ENCODE peak calls at places on chromosomes 4 and X, in seven cellular contexts. K is fibroblast of mammary gland, I is suprapubic skin, E is SK-N-SH, W is mucosa of descending colon, O is heart left ventricle, N is cardiac fibroblast. Q is an unnamed sample.

GRCh38 chr4:2852481-2852881 is 8.8 kb downstream of the ADD1 start:
- DNase-seq in K (no peak), I (no peak), E (no peak), W (no peak), O (peak; percentile 67), N (peak; percentile 60), Q (no peak)

GRCh38 chrX:129980043-129980442 is 2.4 kb upstream of the BCORL1 start:
- DNase-seq in K (no peak), I (no peak), E (peak; percentile 65), W (peak; percentile 57), O (peak; percentile 37), N (no peak), Q (no peak)

GRCh38 chrX:107205770-107206696 is at the start of the genes DNAAF6 and NUP62CL:
- DNase-seq in K (peak; percentile 7), I (peak; percentile 77), E (peak; percentile 77), W (peak; percentile 70), O (peak; percentile 36), N (peak; percentile 10), Q (peak; percentile 24)

GRCh38 chr4:67674098-67674497 is 26.9 kb downstream of the UBA6 start:
- DNase-seq in K (no peak), I (no peak), E (no peak), W (no peak), O (no peak), N (no peak), Q (no peak)

GRCh38 chr4:2932951-2933565 is 30.1 kb downstream of the NOP14 start:
- DNase-seq in K (no peak), I (peak; percentile 80), E (peak; percentile 72), W (peak; percentile 42), O (no peak), N (no peak), Q (no peak)

GRCh38 chr4:183471960-183472708 is 27.7 kb downstream of the CDKN2AIP start:
- DNase-seq in K (peak; percentile 67), I (peak; percentile 94), E (peak; percentile 83), W (peak; percentile 81), O (peak; percentile 83), N (peak; percentile 84), Q (peak; percentile 1)

GRCh38 chrX:1754077-1754476 is 139.2 kb downstream of the ASMT start:
- DNase-seq in K (no peak), I (no peak), E (no peak), W (no peak), O (no peak), N (peak; percentile 3), Q (no peak)

GRCh38 chrX:139930923-139931645 is 1.8 kb downstream of the ATP11C start:
- DNase-seq in K (no peak), I (no peak), E (peak; percentile 42), W (peak; percentile 44), O (peak; percentile 18), N (peak; percentile 22), Q (no peak)

GRCh38 chr4:21888195-21888976 is 60.2 kb downstream of the KCNIP4 start:
- DNase-seq in K (peak; percentile 97), I (no peak), E (no peak), W (no peak), O (no peak), N (peak; percentile 94), Q (no peak)

GRCh38 chrX:47245156-47245555 is 12.3 kb downstream of the USP11 start:
- DNase-seq in K (no peak), I (no peak), E (no peak), W (no peak), O (no peak), N (no peak), Q (no peak)

GRCh38 chr4:140726776-140727500 is 29.2 kb downstream of the TBC1D9 start:
- DNase-seq in K (peak; percentile 32), I (no peak), E (no peak), W (no peak), O (no peak), N (peak; percentile 42), Q (no peak)

GRCh38 chr4:25330335-25330734 is 17.8 kb downstream of the ZCCHC4 start:
- DNase-seq in K (no peak), I (no peak), E (no peak), W (no peak), O (no peak), N (no peak), Q (no peak)

GRCh38 chr4:16472537-16472936 is 246.3 kb upstream of the TAPT1 start:
- DNase-seq in K (peak; percentile 47), I (no peak), E (no peak), W (no peak), O (no peak), N (peak; percentile 10), Q (no peak)

GRCh38 chrX:23578079-23578478 is 89.2 kb upstream of the PRDX4 start:
- DNase-seq in K (peak; percentile 16), I (no peak), E (no peak), W (no peak), O (no peak), N (peak; percentile 38), Q (no peak)

GRCh38 chr4:152983221-152983620 is 47.1 kb downstream of the FHDC1 start:
- DNase-seq in K (peak; percentile 29), I (no peak), E (no peak), W (no peak), O (no peak), N (peak; percentile 13), Q (no peak)

GRCh38 chrX:72046447-72046846 is 85.3 kb downstream of the RTL5 start:
- DNase-seq in K (no peak), I (no peak), E (peak; percentile 66), W (no peak), O (no peak), N (no peak), Q (no peak)

GRCh38 chr4:139676365-139676764 is 10.7 kb downstream of the MGST2 start:
- DNase-seq in K (no peak), I (no peak), E (no peak), W (no peak), O (no peak), N (no peak), Q (no peak)

GRCh38 chr4:142473218-142473959 is 372.7 kb downstream of the INPP4B start:
- DNase-seq in K (peak; percentile 26), I (no peak), E (no peak), W (no peak), O (no peak), N (peak; percentile 55), Q (no peak)

GRCh38 chr4:147901886-147902285 is 170.0 kb downstream of the ARHGAP10 start:
- DNase-seq in K (no peak), I (no peak), E (no peak), W (no peak), O (no peak), N (peak; percentile 60), Q (no peak)

GRCh38 chr4:21470531-21470930 is 478.0 kb downstream of the KCNIP4 start:
- DNase-seq in K (peak; percentile 80), I (no peak), E (peak; percentile 14), W (no peak), O (no peak), N (peak; percentile 55), Q (no peak)

GRCh38 chr4:60805500-60806313 is 394.4 kb upstream of the ADGRL3 start:
- DNase-seq in K (peak; percentile 21), I (no peak), E (peak; percentile 9), W (no peak), O (no peak), N (peak; percentile 65), Q (no peak)

DNA sequence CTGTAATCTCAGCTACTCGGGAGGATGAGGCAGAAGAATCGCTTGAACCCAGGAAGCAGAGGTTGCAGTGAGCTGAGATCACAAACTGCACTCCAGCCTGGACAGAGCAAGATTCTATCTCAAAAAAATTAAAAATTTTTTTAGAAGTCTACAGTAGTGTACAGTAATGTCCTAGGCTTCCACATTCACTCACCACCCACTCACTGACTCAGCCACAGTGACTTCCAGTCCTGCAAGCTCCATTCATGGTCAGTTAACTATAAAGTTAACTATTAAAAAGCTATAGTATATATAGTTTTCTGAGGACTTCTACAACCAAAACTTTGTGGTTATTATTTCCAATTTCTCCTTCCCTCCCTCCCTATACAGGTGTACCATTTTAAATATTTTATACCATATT is 34.7 kb upstream of the NEUROG2 start:
- DNase-seq in K (peak; percentile 75), I (no peak), E (no peak), W (no peak), O (no peak), N (peak; percentile 65), Q (no peak)
- TF ChIP-seq CTCF in K (no peak), I (no peak), E (no peak), W (no peak), O (no peak), N (no peak), Q (no peak)

DNA sequence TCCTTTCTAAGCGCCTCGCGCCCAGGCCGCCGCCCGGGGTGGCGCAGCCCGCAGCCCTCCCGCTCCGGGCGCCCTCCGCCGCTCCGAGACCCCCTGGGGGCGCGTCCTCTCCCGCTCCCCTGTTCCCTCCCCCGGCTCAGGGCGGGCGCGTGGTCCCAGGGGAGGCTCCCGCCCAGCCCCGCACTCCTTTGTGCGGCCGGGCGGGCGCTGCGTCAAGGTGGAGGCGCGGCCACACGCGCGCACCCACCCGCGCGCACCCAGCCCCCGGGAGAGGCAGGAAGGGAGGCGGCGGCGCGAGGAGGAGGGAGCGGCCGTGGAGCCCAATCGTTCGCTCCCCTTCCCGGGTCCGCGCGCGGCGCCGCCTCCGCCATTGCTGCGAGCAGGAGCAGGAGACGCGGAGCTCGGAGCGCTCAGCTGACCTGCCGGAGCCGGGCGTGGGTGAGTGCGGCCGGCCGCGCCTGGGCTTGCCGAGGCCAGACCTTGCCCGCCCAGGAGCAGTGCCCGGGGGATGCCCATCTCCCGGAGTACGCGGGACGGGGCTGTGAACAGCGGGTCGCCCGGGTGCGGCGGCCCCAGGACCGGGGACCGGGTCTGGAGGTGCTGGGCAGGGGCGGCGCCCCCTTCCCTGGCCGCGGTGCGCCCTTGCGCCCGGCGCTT is at the start of gene NSG1:
- DNase-seq in K (peak; percentile 14), I (no peak), E (no peak), W (no peak), O (no peak), N (peak; percentile 38), Q (no peak)
- H3K4me3 ChIP-seq in K (no peak within 1 kb of the TSS), I (peak within 1 kb of the TSS; percentile 60), E (peak within 1 kb of the TSS; percentile 56), W (no peak within 1 kb of the TSS), O (peak within 1 kb of the TSS; percentile 54), N (peak within 1 kb of the TSS; percentile 54), Q (peak within 1 kb of the TSS; percentile 71)

DNA sequence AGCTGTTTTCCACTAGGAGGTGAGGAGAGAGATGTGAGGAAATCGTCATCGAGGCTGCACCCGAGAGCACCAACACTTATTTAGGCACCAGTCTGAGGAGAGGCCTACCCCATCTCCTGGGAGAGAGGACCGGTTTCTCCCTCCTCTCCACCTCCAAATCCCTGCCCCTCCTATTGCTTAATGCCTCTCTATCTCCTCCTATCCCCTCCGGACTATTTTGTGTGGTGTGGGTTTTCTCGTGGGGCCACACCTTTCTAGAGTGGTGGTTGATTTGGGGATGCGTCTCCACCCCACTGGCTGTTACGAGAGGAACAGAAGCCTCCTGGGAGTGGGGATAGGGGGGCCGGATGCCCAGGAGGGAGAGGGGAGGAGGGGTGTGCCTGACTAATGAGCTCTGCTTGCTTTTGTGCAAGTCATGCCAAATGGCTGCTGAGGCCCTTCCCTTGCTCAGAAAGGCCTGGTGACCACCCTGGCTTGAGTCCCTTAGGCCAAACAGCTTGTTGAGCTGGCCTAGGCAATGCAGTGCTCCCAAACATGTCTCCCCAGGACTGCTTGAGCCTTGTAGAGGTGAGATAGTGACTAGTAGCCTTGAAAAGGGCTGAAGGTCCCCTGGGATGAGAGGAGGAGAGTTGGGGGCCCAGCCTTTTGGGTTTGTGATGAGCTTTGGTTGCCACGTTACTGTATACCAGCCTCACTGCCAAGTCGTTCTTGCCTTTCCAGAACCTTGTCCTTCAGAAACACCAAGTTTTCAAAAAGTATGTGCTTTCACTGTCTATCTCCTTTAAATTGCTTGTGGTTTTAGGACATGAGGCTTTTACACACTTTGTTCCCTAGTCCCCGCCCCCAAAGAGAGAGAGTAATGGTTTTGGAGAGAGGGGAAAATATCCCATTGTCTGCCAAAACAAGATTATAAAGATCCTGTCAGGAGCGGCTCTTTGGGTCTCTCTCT is 1.2 kb downstream of the MSN start:
- DNase-seq in K (peak; percentile 81), I (no peak), E (peak; percentile 27), W (peak; percentile 53), O (peak; percentile 79), N (peak; percentile 90), Q (peak; percentile 12)
- TF ChIP-seq CTCF in K (no peak), I (no peak), E (no peak), W (no peak), O (no peak), N (no peak), Q (no peak)

GRCh38 chrX:48540480-48540879 is 966 bp downstream of the TBC1D25 start:
- DNase-seq in K (no peak), I (no peak), E (no peak), W (no peak), O (no peak), N (no peak), Q (no peak)
- H3K4me3 ChIP-seq in K (peak overlapping the region; percentile 70), I (peak overlapping the region; percentile 66), E (peak overlapping the region; percentile 53), W (no peak overlapping the region), O (peak overlapping the region; percentile 77), N (peak overlapping the region; percentile 67), Q (peak overlapping the region; percentile 81)